ENCODE peak calls at places on chromosomes 13 and 19, in five cellular contexts. One of them, this sample, is unnamed.

GRCh38 chr13:97512732-97513131 is 78.8 kb downstream of the RAP2A start:
- DNase-seq in gastrocnemius medialis: no peak
- DNase-seq in upper lobe of right lung: no peak
- DNase-seq in right lobe of liver: no peak
- DNase-seq in AG04450: no peak
- DNase-seq in this sample: no peak

GRCh38 chr13:60617863-60618733 is 221.1 kb downstream of the TDRD3 start:
- DNase-seq in right lobe of liver: no peak
- DNase-seq in gastrocnemius medialis: no peak
- DNase-seq in AG04450: no peak
- DNase-seq in upper lobe of right lung: no peak
- DNase-seq in this sample: no peak

GRCh38 chr13:73059460-73060250 is 850 bp downstream of the KLF5 start:
- DNase-seq in gastrocnemius medialis: peak; percentile 48
- DNase-seq in right lobe of liver: peak; percentile 72
- DNase-seq in AG04450: no peak
- DNase-seq in upper lobe of right lung: peak; percentile 91
- DNase-seq in this sample: peak; percentile 66

GRCh38 chr13:99231726-99232125 is 26.5 kb downstream of the GPR18 start:
- DNase-seq in gastrocnemius medialis: no peak
- DNase-seq in AG04450: no peak
- DNase-seq in right lobe of liver: no peak
- DNase-seq in upper lobe of right lung: no peak
- DNase-seq in this sample: no peak

GRCh38 chr19:34236035-34236793 is 18.1 kb upstream of the GARRE1 start:
- DNase-seq in right lobe of liver: peak; percentile 70
- DNase-seq in upper lobe of right lung: no peak
- DNase-seq in AG04450: peak; percentile 69
- DNase-seq in gastrocnemius medialis: no peak
- DNase-seq in this sample: no peak

GRCh38 chr13:23020246-23020843 is 160.4 kb upstream of the SGCG start:
- DNase-seq in AG04450: no peak
- DNase-seq in right lobe of liver: no peak
- DNase-seq in upper lobe of right lung: no peak
- DNase-seq in gastrocnemius medialis: no peak
- DNase-seq in this sample: peak; percentile 64

GRCh38 chr13:111031531-111031961 is 83.6 kb upstream of the ARHGEF7 start:
- DNase-seq in right lobe of liver: no peak
- DNase-seq in AG04450: no peak
- DNase-seq in gastrocnemius medialis: peak; percentile 80
- DNase-seq in upper lobe of right lung: no peak
- DNase-seq in this sample: no peak

GRCh38 chr13:107202371-107203023 is 634.6 kb upstream of the ARGLU1 start:
- DNase-seq in right lobe of liver: no peak
- DNase-seq in upper lobe of right lung: no peak
- DNase-seq in AG04450: no peak
- DNase-seq in gastrocnemius medialis: no peak
- DNase-seq in this sample: no peak

GRCh38 chr13:26694609-26695359 is 65.8 kb downstream of the GPR12 start:
- DNase-seq in gastrocnemius medialis: no peak
- DNase-seq in right lobe of liver: no peak
- DNase-seq in upper lobe of right lung: no peak
- DNase-seq in AG04450: no peak
- DNase-seq in this sample: no peak

GRCh38 chr13:114134111-114134943 is 1.9 kb upstream of the RASA3 start:
- DNase-seq in upper lobe of right lung: no peak
- DNase-seq in right lobe of liver: no peak
- DNase-seq in gastrocnemius medialis: no peak
- DNase-seq in AG04450: no peak
- DNase-seq in this sample: peak; percentile 63

GRCh38 chr19:36013280-36014028 is 559 bp downstream of the ALKBH6 start:
- DNase-seq in upper lobe of right lung: no peak
- DNase-seq in gastrocnemius medialis: no peak
- DNase-seq in AG04450: no peak
- DNase-seq in right lobe of liver: no peak
- DNase-seq in this sample: no peak

GRCh38 chr19:2305424-2305823 is 2.5 kb downstream of the LINGO3 start:
- DNase-seq in gastrocnemius medialis: no peak
- DNase-seq in right lobe of liver: no peak
- DNase-seq in upper lobe of right lung: no peak
- DNase-seq in AG04450: no peak
- DNase-seq in this sample: no peak

GRCh38 chr13:19864339-19865309 is 1.2 kb upstream of the ZMYM5 start:
- DNase-seq in gastrocnemius medialis: peak; percentile 16
- DNase-seq in AG04450: no peak
- DNase-seq in right lobe of liver: peak; percentile 69
- DNase-seq in upper lobe of right lung: peak; percentile 83
- DNase-seq in this sample: no peak

GRCh38 chr13:113545455-113545930 is 39.1 kb upstream of the TFDP1 start:
- DNase-seq in gastrocnemius medialis: no peak
- DNase-seq in AG04450: no peak
- DNase-seq in upper lobe of right lung: peak; percentile 54
- DNase-seq in right lobe of liver: no peak
- DNase-seq in this sample: no peak

GRCh38 chr19:30457484-30457883 is 85.3 kb downstream of the ZNF536 start:
- DNase-seq in upper lobe of right lung: no peak
- DNase-seq in right lobe of liver: no peak
- DNase-seq in AG04450: no peak
- DNase-seq in gastrocnemius medialis: no peak
- DNase-seq in this sample: no peak

GRCh38 chr13:29386246-29386645 is 209.2 kb downstream of the SLC7A1 start:
- DNase-seq in upper lobe of right lung: no peak
- DNase-seq in right lobe of liver: no peak
- DNase-seq in gastrocnemius medialis: no peak
- DNase-seq in AG04450: no peak
- DNase-seq in this sample: no peak

GRCh38 chr19:2883686-2884439 is 16.7 kb downstream of the ZNF556 start:
- DNase-seq in upper lobe of right lung: no peak
- DNase-seq in gastrocnemius medialis: no peak
- DNase-seq in right lobe of liver: no peak
- DNase-seq in AG04450: no peak
- DNase-seq in this sample: no peak

GRCh38 chr19:2160384-2160783 is 3.3 kb upstream of the DOT1L start:
- DNase-seq in gastrocnemius medialis: no peak
- DNase-seq in upper lobe of right lung: no peak
- DNase-seq in AG04450: no peak
- DNase-seq in right lobe of liver: no peak
- DNase-seq in this sample: no peak

GRCh38 chr13:29707876-29708543 is 112.5 kb upstream of the SLC7A1 start:
- DNase-seq in AG04450: peak; percentile 2
- DNase-seq in gastrocnemius medialis: no peak
- DNase-seq in upper lobe of right lung: no peak
- DNase-seq in right lobe of liver: peak; percentile 49
- DNase-seq in this sample: no peak

GRCh38 chr19:17867087-17867486 is 4.7 kb upstream of the SLC5A5 start:
- DNase-seq in upper lobe of right lung: no peak
- DNase-seq in gastrocnemius medialis: no peak
- DNase-seq in right lobe of liver: no peak
- DNase-seq in AG04450: no peak
- DNase-seq in this sample: no peak

GRCh38 chr13:106867249-106867648 is 299.3 kb upstream of the ARGLU1 start:
- DNase-seq in gastrocnemius medialis: no peak
- DNase-seq in right lobe of liver: no peak
- DNase-seq in upper lobe of right lung: no peak
- DNase-seq in AG04450: no peak
- DNase-seq in this sample: no peak

GRCh38 chr19:42111384-42111783 is 20.9 kb downstream of the POU2F2 start:
- DNase-seq in gastrocnemius medialis: no peak
- DNase-seq in upper lobe of right lung: no peak
- DNase-seq in AG04450: no peak
- DNase-seq in right lobe of liver: no peak
- DNase-seq in this sample: no peak

GRCh38 chr19:2423913-2424685 is 3.3 kb downstream of the TIMM13 start:
- DNase-seq in right lobe of liver: no peak
- DNase-seq in AG04450: no peak
- DNase-seq in upper lobe of right lung: no peak
- DNase-seq in gastrocnemius medialis: no peak
- DNase-seq in this sample: peak; percentile 45

GRCh38 chr13:105918842-105919741 is 616.4 kb downstream of the EFNB2 start:
- DNase-seq in AG04450: no peak
- DNase-seq in gastrocnemius medialis: no peak
- DNase-seq in right lobe of liver: no peak
- DNase-seq in upper lobe of right lung: no peak
- DNase-seq in this sample: no peak

GRCh38 chr13:95560387-95560786 is 7.9 kb downstream of the CLDN10 start:
- DNase-seq in AG04450: no peak
- DNase-seq in gastrocnemius medialis: no peak
- DNase-seq in right lobe of liver: no peak
- DNase-seq in upper lobe of right lung: no peak
- DNase-seq in this sample: no peak

GRCh38 chr19:6723108-6723618 is 2.7 kb upstream of the C3 start:
- DNase-seq in AG04450: no peak
- DNase-seq in right lobe of liver: peak; percentile 90
- DNase-seq in upper lobe of right lung: peak; percentile 79
- DNase-seq in gastrocnemius medialis: no peak
- DNase-seq in this sample: no peak

GRCh38 chr13:34116651-34117050 is 298.7 kb downstream of the RFC3 start:
- DNase-seq in AG04450: no peak
- DNase-seq in right lobe of liver: no peak
- DNase-seq in upper lobe of right lung: no peak
- DNase-seq in gastrocnemius medialis: no peak
- DNase-seq in this sample: no peak

GRCh38 chr13:28000567-28000966 is 12.1 kb upstream of the URAD start:
- DNase-seq in AG04450: no peak
- DNase-seq in gastrocnemius medialis: no peak
- DNase-seq in upper lobe of right lung: peak; percentile 36
- DNase-seq in right lobe of liver: no peak
- DNase-seq in this sample: no peak

GRCh38 chr19:55672418-55672817 is 2.6 kb upstream of the EPN1 start:
- DNase-seq in AG04450: no peak
- DNase-seq in right lobe of liver: no peak
- DNase-seq in gastrocnemius medialis: no peak
- DNase-seq in upper lobe of right lung: no peak
- DNase-seq in this sample: no peak

GRCh38 chr19:43725468-43725867 is 9.6 kb downstream of the IRGC start:
- DNase-seq in gastrocnemius medialis: no peak
- DNase-seq in right lobe of liver: no peak
- DNase-seq in upper lobe of right lung: no peak
- DNase-seq in AG04450: no peak
- DNase-seq in this sample: no peak

GRCh38 chr13:102569488-102569887 is 27.3 kb upstream of the TPP2 start:
- DNase-seq in AG04450: no peak
- DNase-seq in upper lobe of right lung: no peak
- DNase-seq in gastrocnemius medialis: no peak
- DNase-seq in right lobe of liver: no peak
- DNase-seq in this sample: no peak

GRCh38 chr13:113657851-113658741 is at the start of gene ATP4B:
- DNase-seq in upper lobe of right lung: no peak
- DNase-seq in AG04450: no peak
- DNase-seq in gastrocnemius medialis: no peak
- DNase-seq in right lobe of liver: peak; percentile 25
- DNase-seq in this sample: no peak

GRCh38 chr19:12937243-12938053 is 961 bp upstream of the CALR start:
- DNase-seq in right lobe of liver: peak; percentile 80
- DNase-seq in upper lobe of right lung: peak; percentile 89
- DNase-seq in AG04450: no peak
- DNase-seq in gastrocnemius medialis: no peak
- DNase-seq in this sample: no peak

GRCh38 chr13:95793018-95793555 is 116.1 kb downstream of the DNAJC3 start:
- DNase-seq in AG04450: no peak
- DNase-seq in gastrocnemius medialis: no peak
- DNase-seq in right lobe of liver: no peak
- DNase-seq in upper lobe of right lung: no peak
- DNase-seq in this sample: no peak

GRCh38 chr19:47130589-47131168 is at the start of gene SAE1:
- DNase-seq in AG04450: peak; percentile 98
- DNase-seq in gastrocnemius medialis: peak; percentile 86
- DNase-seq in upper lobe of right lung: peak; percentile 97
- DNase-seq in right lobe of liver: peak; percentile 95
- DNase-seq in this sample: peak; percentile 86
- TF ChIP-seq CTCF in AG04450: peak; percentile 59
- TF ChIP-seq CTCF in gastrocnemius medialis: no peak
- TF ChIP-seq CTCF in upper lobe of right lung: peak; percentile 62
- TF ChIP-seq CTCF in right lobe of liver: peak; percentile 53
- TF ChIP-seq CTCF in this sample: peak; percentile 43

GRCh38 chr19:27738569-27739193 is 1474.3 kb downstream of the UQCRFS1 start:
- DNase-seq in upper lobe of right lung: no peak
- DNase-seq in AG04450: no peak
- DNase-seq in right lobe of liver: peak; percentile 4
- DNase-seq in gastrocnemius medialis: no peak
- DNase-seq in this sample: no peak

GRCh38 chr19:27742041-27742440 is 1470.9 kb downstream of the UQCRFS1 start:
- DNase-seq in AG04450: no peak
- DNase-seq in gastrocnemius medialis: no peak
- DNase-seq in right lobe of liver: no peak
- DNase-seq in upper lobe of right lung: peak; percentile 2
- DNase-seq in this sample: no peak

GRCh38 chr19:27736225-27736624 is 1476.7 kb downstream of the UQCRFS1 start:
- DNase-seq in gastrocnemius medialis: no peak
- DNase-seq in right lobe of liver: no peak
- DNase-seq in upper lobe of right lung: no peak
- DNase-seq in AG04450: no peak
- DNase-seq in this sample: no peak

GRCh38 chr19:27741236-27741635 is 1471.7 kb downstream of the UQCRFS1 start:
- DNase-seq in AG04450: no peak
- DNase-seq in right lobe of liver: peak; percentile 9
- DNase-seq in upper lobe of right lung: no peak
- DNase-seq in gastrocnemius medialis: no peak
- DNase-seq in this sample: peak; percentile 45

GRCh38 chr19:27740396-27740795 is 1472.6 kb downstream of the UQCRFS1 start:
- DNase-seq in AG04450: no peak
- DNase-seq in upper lobe of right lung: no peak
- DNase-seq in gastrocnemius medialis: no peak
- DNase-seq in right lobe of liver: peak; percentile 17
- DNase-seq in this sample: no peak
- H3K4me3 ChIP-seq in AG04450: no peak overlapping the region
- H3K4me3 ChIP-seq in upper lobe of right lung: no peak overlapping the region
- H3K4me3 ChIP-seq in gastrocnemius medialis: no peak overlapping the region
- H3K4me3 ChIP-seq in right lobe of liver: no peak overlapping the region
- H3K4me3 ChIP-seq in this sample: no peak overlapping the region

GRCh38 chr13:33072282-33072681 is 56.1 kb downstream of the KL start:
- DNase-seq in upper lobe of right lung: no peak
- DNase-seq in right lobe of liver: no peak
- DNase-seq in gastrocnemius medialis: no peak
- DNase-seq in AG04450: no peak
- DNase-seq in this sample: no peak
- TF ChIP-seq CTCF in upper lobe of right lung: no peak
- TF ChIP-seq CTCF in right lobe of liver: no peak
- TF ChIP-seq CTCF in gastrocnemius medialis: no peak
- TF ChIP-seq CTCF in AG04450: no peak
- TF ChIP-seq CTCF in this sample: no peak

DNA sequence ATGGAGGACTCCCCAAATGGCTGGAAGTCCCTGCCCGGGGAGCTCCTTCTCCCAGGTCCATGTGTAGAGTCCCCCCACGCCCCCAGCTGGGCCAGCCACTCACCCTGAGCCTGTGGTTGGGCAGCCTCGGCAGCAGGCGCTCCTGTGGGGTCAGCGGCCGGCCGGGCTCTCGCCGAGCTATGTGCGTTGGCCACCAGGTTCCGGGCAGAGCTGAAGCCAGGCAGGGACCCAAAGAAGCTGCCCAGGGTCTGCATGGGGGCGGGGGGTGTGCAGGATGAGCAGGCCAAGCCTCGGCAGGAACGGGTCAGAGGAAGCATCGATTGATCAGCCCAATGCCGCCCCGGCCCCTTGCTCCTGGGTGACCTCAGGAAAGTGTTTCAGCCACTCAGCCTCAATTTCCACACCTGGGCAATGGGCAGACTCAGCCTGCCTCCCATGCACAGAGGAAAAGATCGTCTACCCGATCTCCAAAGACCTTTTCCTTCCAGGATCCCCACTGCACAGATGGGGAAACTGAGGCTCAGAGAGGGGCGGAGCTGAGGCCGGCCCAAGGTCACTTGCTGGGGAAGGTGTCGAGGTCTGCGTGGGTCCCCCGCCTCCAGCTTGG is 732 bp downstream of the PLIN4 start:
- DNase-seq in upper lobe of right lung: no peak
- DNase-seq in gastrocnemius medialis: no peak
- DNase-seq in right lobe of liver: no peak
- DNase-seq in AG04450: no peak
- DNase-seq in this sample: no peak
- H3K4me3 ChIP-seq in upper lobe of right lung: no peak overlapping the region
- H3K4me3 ChIP-seq in gastrocnemius medialis: peak overlapping the region; percentile 61
- H3K4me3 ChIP-seq in right lobe of liver: peak overlapping the region; percentile 37
- H3K4me3 ChIP-seq in AG04450: no peak overlapping the region
- H3K4me3 ChIP-seq in this sample: peak overlapping the region; percentile 53